ENCODE peak calls at places on chromosomes 16 and 17, in nine cellular contexts. A is stimulated activated CD8-positive, alpha-beta memory T cell treated with anti-CD3 and anti-CD28 coated beads, Interleukin-12 subunit alpha, Interleukin-12 subunit beta, amount 100 ng/mL, for 4 hours; Q is heart right ventricle; E is upper lobe of right lung; O is PC-3; B is SW480; C is T-helper 2 cell; K is EL; R is activated CD4-positive, alpha-beta T cell treated with anti-CD3 and anti-CD28 coated beads, Interleukin-2, amount 50 U/mL, for 1 hour. L is an unnamed sample.

GRCh38 chr16:424033-424622 is 1.3 kb upstream of the RAB11FIP3 start:
- DNase-seq in A (no peak), Q (no peak), E (no peak), O (peak; percentile 76), B (peak; percentile 86), C (no peak), K (peak; percentile 99), R (no peak), L (no peak)

GRCh38 chr17:45809484-45809883 is 25.4 kb downstream of the CRHR1 start:
- DNase-seq in A (no peak), Q (no peak), E (no peak), O (no peak), B (no peak), C (no peak), K (no peak), R (no peak), L (no peak)

GRCh38 chr17:42312285-42313130 is 24.2 kb downstream of the STAT5A start:
- DNase-seq in A (peak; percentile 54), Q (peak; percentile 89), E (peak; percentile 90), O (no peak), B (peak; percentile 63), C (peak; percentile 66), K (peak; percentile 88), R (peak; percentile 75), L (peak; percentile 57)

GRCh38 chr17:78979780-78980623 is at the start of gene LGALS3BP:
- DNase-seq in A (no peak), Q (peak; percentile 83), E (peak; percentile 87), O (peak; percentile 54), B (peak; percentile 93), C (no peak), K (peak; percentile 88), R (peak; percentile 24), L (no peak)

GRCh38 chr17:15261063-15261817 is 3.9 kb downstream of the PMP22 start:
- DNase-seq in A (no peak), Q (peak; percentile 66), E (peak; percentile 70), O (peak; percentile 73), B (peak; percentile 64), C (no peak), K (peak; percentile 69), R (no peak), L (no peak)

GRCh38 chr17:44279586-44280344 is 11.8 kb upstream of the SLC4A1 start:
- DNase-seq in A (peak; percentile 6), Q (peak; percentile 76), E (peak; percentile 87), O (peak; percentile 70), B (peak; percentile 80), C (no peak), K (peak; percentile 94), R (no peak), L (no peak)

GRCh38 chr16:11992008-11992584 is 15.6 kb downstream of the SNX29 start:
- DNase-seq in A (no peak), Q (no peak), E (no peak), O (no peak), B (no peak), C (no peak), K (no peak), R (no peak), L (no peak)

GRCh38 chr16:82263456-82264159 is 93.6 kb upstream of the MPHOSPH6 start:
- DNase-seq in A (no peak), Q (peak; percentile 19), E (no peak), O (peak; percentile 63), B (peak; percentile 36), C (peak; percentile 24), K (peak; percentile 53), R (peak; percentile 26), L (peak; percentile 24)

GRCh38 chr16:2015117-2015946 is 4.3 kb upstream of the NPW start:
- DNase-seq in A (no peak), Q (no peak), E (no peak), O (peak; percentile 92), B (peak; percentile 80), C (no peak), K (no peak), R (no peak), L (no peak)

GRCh38 chr16:84184775-84185174 is 2.1 kb downstream of the TAF1C start:
- DNase-seq in A (no peak), Q (no peak), E (peak; percentile 67), O (no peak), B (no peak), C (no peak), K (no peak), R (no peak), L (no peak)

GRCh38 chr17:74646231-74646630 is 22.7 kb upstream of the CD300E start:
- DNase-seq in A (no peak), Q (no peak), E (no peak), O (peak; percentile 61), B (peak; percentile 39), C (no peak), K (peak; percentile 8), R (no peak), L (no peak)

GRCh38 chr16:27350006-27350405 is 36.2 kb downstream of the IL4R start:
- DNase-seq in A (no peak), Q (no peak), E (no peak), O (no peak), B (no peak), C (no peak), K (no peak), R (no peak), L (no peak)

L was measured in T follicular helper cell.